ENCODE peak calls at places on chromosomes 12 and 14, in six cellular contexts. N is SIG-M5, H is T-helper 2 cell, A is smooth muscle cell of the brain vasculature, V is memory B cell, M is right cardiac atrium. C is an unnamed sample.

GRCh38 chr12:112577473-112578334 is 159.0 kb downstream of the PTPN11 start:
- DNase-seq in H (no peak), V (no peak), M (no peak), N (no peak), A (no peak), C (no peak)

GRCh38 chr14:65019944-65020566 is 33.4 kb downstream of the FNTB start:
- DNase-seq in M (peak), A (peak), H (no peak), N (no peak), V (no peak), C (no peak)

GRCh38 chr12:94151577-94151976 is 3.2 kb downstream of the PLXNC1 start:
- DNase-seq in N (no peak), M (no peak), V (no peak), H (no peak), A (no peak), C (no peak)

GRCh38 chr14:75292016-75292646 is 13.5 kb downstream of the FOS start:
- DNase-seq in N (no peak), H (no peak), V (no peak), A (no peak), M (no peak), C (no peak)

GRCh38 chr14:31441273-31442110 is 15.8 kb downstream of the DTD2 start:
- DNase-seq in N (no peak), V (no peak), M (no peak), H (no peak), A (no peak), C (no peak)

GRCh38 chr12:14993537-14994266 is 20.9 kb downstream of the PDE6H start:
- DNase-seq in N (no peak), V (no peak), M (no peak), H (no peak), A (no peak), C (no peak)

GRCh38 chr12:56288705-56289387 is 11.3 kb downstream of the CS start:
- DNase-seq in H (no peak), M (no peak), A (no peak), N (no peak), V (no peak), C (no peak)

GRCh38 chr14:103594265-103594664 is 31.5 kb downstream of the COA8 start:
- DNase-seq in M (peak), V (no peak), H (no peak), A (peak), N (no peak), C (no peak)

GRCh38 chr12:111361073-111361716 is 7.7 kb downstream of the PHETA1 start:
- DNase-seq in A (no peak), H (no peak), V (no peak), N (no peak), M (no peak), C (no peak)

GRCh38 chr12:93740721-93741120 is 63.5 kb downstream of the CRADD start:
- DNase-seq in N (no peak), V (no peak), M (no peak), H (no peak), A (no peak), C (no peak)

GRCh38 chr12:52189376-52190174 is 2.2 kb downstream of the KRT80 start:
- DNase-seq in A (no peak), M (peak), H (no peak), N (no peak), V (no peak), C (no peak)

GRCh38 chr12:2374092-2374740 is 321.4 kb downstream of the CACNA1C start:
- DNase-seq in A (no peak), H (no peak), V (no peak), M (no peak), N (no peak), C (no peak)